ENCODE peak calls at places on chromosomes 5 and 9, in ten cellular contexts. A, D, P, J, T, Z, L, I, W and X are unnamed samples.

GRCh38 chr9:75200892-75201470 is 112.7 kb downstream of the OSTF1 start:
- DNase-seq in A (peak; percentile 21), D (no peak), P (no peak), J (peak; percentile 55), T (no peak), Z (no peak), L (peak; percentile 29), I (peak; percentile 8), W (peak; percentile 67), X (no peak)

GRCh38 chr5:6766558-6767191 is 53.4 kb downstream of the TENT4A start:
- DNase-seq in A (no peak), D (peak; percentile 86), P (no peak), J (peak; percentile 12), T (peak; percentile 12), Z (peak; percentile 30), L (peak; percentile 93), I (peak; percentile 96), W (peak; percentile 96), X (no peak)

GRCh38 chr5:40236001-40236400 is 443.7 kb upstream of the PTGER4 start:
- DNase-seq in A (no peak), D (no peak), P (no peak), J (no peak), T (no peak), Z (no peak), L (no peak), I (no peak), W (no peak), X (no peak)

GRCh38 chr5:139133237-139133636 is 64.9 kb downstream of the SIL1 start:
- DNase-seq in A (no peak), D (no peak), P (no peak), J (no peak), T (no peak), Z (no peak), L (no peak), I (no peak), W (no peak), X (no peak)

GRCh38 chr5:173781826-173782670 is 106.1 kb upstream of the CPEB4 start:
- DNase-seq in A (no peak), D (peak; percentile 73), P (peak; percentile 48), J (peak; percentile 42), T (peak; percentile 63), Z (peak; percentile 32), L (peak; percentile 94), I (peak; percentile 57), W (peak; percentile 96), X (peak; percentile 68)

GRCh38 chr9:95801797-95802196 is 73.7 kb upstream of the ERCC6L2 start:
- DNase-seq in A (no peak), D (no peak), P (no peak), J (no peak), T (no peak), Z (no peak), L (no peak), I (no peak), W (no peak), X (no peak)

GRCh38 chr9:134809296-134809695 is 71.3 kb upstream of the FCN2 start:
- DNase-seq in A (no peak), D (no peak), P (no peak), J (no peak), T (no peak), Z (no peak), L (no peak), I (no peak), W (no peak), X (no peak)

GRCh38 chr9:85900504-85901201 is 40.3 kb upstream of the NAA35 start:
- DNase-seq in A (peak; percentile 48), D (no peak), P (peak; percentile 13), J (peak; percentile 69), T (peak; percentile 16), Z (peak; percentile 16), L (peak; percentile 38), I (peak; percentile 15), W (peak; percentile 61), X (peak; percentile 13)

GRCh38 chr5:157271740-157272271 is 5.9 kb downstream of the CYFIP2 start:
- DNase-seq in A (no peak), D (no peak), P (peak; percentile 77), J (no peak), T (peak; percentile 64), Z (peak; percentile 50), L (no peak), I (no peak), W (no peak), X (peak; percentile 63)

GRCh38 chr9:36551129-36551528 is 21.6 kb upstream of the MELK start:
- DNase-seq in A (no peak), D (no peak), P (no peak), J (no peak), T (no peak), Z (no peak), L (peak; percentile 48), I (no peak), W (no peak), X (no peak)

GRCh38 chr9:114532561-114533237 is 27.4 kb upstream of the WHRN start:
- DNase-seq in A (no peak), D (no peak), P (no peak), J (no peak), T (no peak), Z (no peak), L (no peak), I (no peak), W (no peak), X (no peak)

GRCh38 chr9:113152699-113153098 is 1.9 kb downstream of the SLC31A2 start:
- DNase-seq in A (no peak), D (no peak), P (no peak), J (peak; percentile 27), T (no peak), Z (no peak), L (peak; percentile 62), I (no peak), W (peak; percentile 59), X (no peak)

GRCh38 chr9:113523421-113524141 is 60.1 kb downstream of the RGS3 start:
- DNase-seq in A (no peak), D (peak; percentile 75), P (peak; percentile 45), J (no peak), T (peak; percentile 53), Z (peak; percentile 52), L (no peak), I (no peak), W (no peak), X (peak; percentile 60)

GRCh38 chr5:151427258-151427657 is 20.1 kb upstream of the SLC36A1 start:
- DNase-seq in A (no peak), D (no peak), P (no peak), J (peak; percentile 31), T (no peak), Z (no peak), L (no peak), I (no peak), W (no peak), X (no peak)

GRCh38 chr5:41793156-41793770 is 77.0 kb downstream of the OXCT1 start:
- DNase-seq in A (no peak), D (no peak), P (no peak), J (no peak), T (no peak), Z (no peak), L (peak; percentile 83), I (no peak), W (peak; percentile 66), X (no peak)

GRCh38 chr5:148476302-148476701 is 92.5 kb downstream of the FBXO38 start:
- DNase-seq in A (no peak), D (no peak), P (no peak), J (no peak), T (no peak), Z (no peak), L (no peak), I (no peak), W (no peak), X (no peak)